ENCODE peak calls at places on chromosome 7, in four cellular contexts. T, Q, O and J are unnamed samples.

GRCh38 chr7:132420527-132420926 is 155.7 kb downstream of the PLXNA4 start:
- DNase-seq in T (no peak), Q (no peak), O (no peak), J (no peak)

GRCh38 chr7:27071622-27072390 is 24.0 kb downstream of the HOXA1 start:
- DNase-seq in T (no peak), Q (no peak), O (no peak), J (no peak)

GRCh38 chr7:29798422-29798821 is 7.9 kb upstream of the WIPF3 start:
- DNase-seq in T (no peak), Q (no peak), O (no peak), J (no peak)

GRCh38 chr7:77368974-77369373 is 47.2 kb downstream of the GSAP start:
- DNase-seq in T (no peak), Q (no peak), O (no peak), J (no peak)

GRCh38 chr7:101021703-101022102 is 1.8 kb downstream of the MUC17 start:
- DNase-seq in T (no peak), Q (peak; percentile 8), O (no peak), J (no peak)

GRCh38 chr7:135253851-135254815 is 20.5 kb downstream of the STRA8 start:
- DNase-seq in T (no peak), Q (no peak), O (peak; percentile 65), J (peak; percentile 82)

GRCh38 chr7:90999989-91000979 is 263.9 kb upstream of the FZD1 start:
- DNase-seq in T (no peak), Q (no peak), O (no peak), J (no peak)

GRCh38 chr7:156640949-156641485 is 443 bp downstream of the RNF32 start:
- DNase-seq in T (peak; percentile 77), Q (peak; percentile 58), O (no peak), J (no peak)

GRCh38 chr7:134029-134428 is 58.3 kb upstream of the FAM20C start:
- DNase-seq in T (no peak), Q (no peak), O (no peak), J (no peak)

GRCh38 chr7:78530351-78530750 is 731.8 kb downstream of the PHTF2 start:
- DNase-seq in T (no peak), Q (peak; percentile 7), O (no peak), J (no peak)

GRCh38 chr7:152122540-152122939 is 97.1 kb downstream of the GALNT11 start:
- DNase-seq in T (no peak), Q (no peak), O (no peak), J (no peak)

GRCh38 chr7:133552079-133552478 is 299.2 kb downstream of the EXOC4 start:
- DNase-seq in T (no peak), Q (no peak), O (no peak), J (no peak)

GRCh38 chr7:509426-509825 is 10.2 kb downstream of the PDGFA start:
- DNase-seq in T (no peak), Q (no peak), O (no peak), J (no peak)

GRCh38 chr7:149598721-149599308 is 101.2 kb upstream of the ZNF746 start:
- DNase-seq in T (peak; percentile 55), Q (no peak), O (no peak), J (no peak)

GRCh38 chr7:141071260-141071854 is 2.5 kb upstream of the TMEM178B start:
- DNase-seq in T (peak; percentile 69), Q (peak; percentile 90), O (no peak), J (no peak)

GRCh38 chr7:358352-358751 is 68.4 kb downstream of the FOXL3 start:
- DNase-seq in T (no peak), Q (no peak), O (no peak), J (no peak)

GRCh38 chr7:110224643-110225042 is 866.3 kb upstream of the LRRN3 start:
- DNase-seq in T (no peak), Q (peak; percentile 25), O (no peak), J (no peak)